ENCODE peak calls at places on chromosomes 6 and 20, in nine cellular contexts. One of them, this sample, is unnamed.

GRCh38 chr6:157047951-157048350 is 270.8 kb downstream of the ARID1B start:
- DNase-seq in mesendoderm: no peak
- DNase-seq in astrocyte: no peak
- DNase-seq in GM23248: no peak
- DNase-seq in PC-3: no peak
- DNase-seq in fibroblast of lung: peak
- DNase-seq in IMR-90: peak
- DNase-seq in neural progenitor cell: no peak
- DNase-seq in mammary epithelial cell: no peak
- DNase-seq in this sample: no peak

GRCh38 chr6:82906951-82907350 is 158.7 kb downstream of the UBE3D start:
- DNase-seq in mesendoderm: peak
- DNase-seq in astrocyte: peak
- DNase-seq in GM23248: peak
- DNase-seq in PC-3: peak
- DNase-seq in fibroblast of lung: peak
- DNase-seq in IMR-90: peak
- DNase-seq in neural progenitor cell: no peak
- DNase-seq in mammary epithelial cell: peak
- DNase-seq in this sample: no peak

GRCh38 chr6:46925563-46926253 is 4.0 kb upstream of the ADGRF5 start:
- DNase-seq in mesendoderm: no peak
- DNase-seq in astrocyte: peak
- DNase-seq in GM23248: peak
- DNase-seq in PC-3: peak
- DNase-seq in fibroblast of lung: peak
- DNase-seq in IMR-90: peak
- DNase-seq in neural progenitor cell: no peak
- DNase-seq in mammary epithelial cell: peak
- DNase-seq in this sample: no peak

GRCh38 chr20:8039048-8039447 is 19.5 kb upstream of the TMX4 start:
- DNase-seq in mesendoderm: peak
- DNase-seq in astrocyte: no peak
- DNase-seq in GM23248: no peak
- DNase-seq in PC-3: no peak
- DNase-seq in fibroblast of lung: no peak
- DNase-seq in IMR-90: no peak
- DNase-seq in neural progenitor cell: no peak
- DNase-seq in mammary epithelial cell: no peak
- DNase-seq in this sample: peak

GRCh38 chr6:37021356-37022129 is 16.1 kb downstream of the FGD2 start:
- DNase-seq in mesendoderm: peak
- DNase-seq in astrocyte: no peak
- DNase-seq in GM23248: peak
- DNase-seq in PC-3: peak
- DNase-seq in fibroblast of lung: peak
- DNase-seq in IMR-90: peak
- DNase-seq in neural progenitor cell: peak
- DNase-seq in mammary epithelial cell: peak
- DNase-seq in this sample: peak

GRCh38 chr20:11993886-11994466 is 76.3 kb downstream of the BTBD3 start:
- DNase-seq in mesendoderm: peak
- DNase-seq in astrocyte: no peak
- DNase-seq in GM23248: peak
- DNase-seq in PC-3: no peak
- DNase-seq in fibroblast of lung: no peak
- DNase-seq in IMR-90: no peak
- DNase-seq in neural progenitor cell: no peak
- DNase-seq in mammary epithelial cell: no peak
- DNase-seq in this sample: no peak

GRCh38 chr6:12472601-12473038 is 182.5 kb downstream of the EDN1 start:
- DNase-seq in mesendoderm: peak
- DNase-seq in astrocyte: peak
- DNase-seq in GM23248: peak
- DNase-seq in PC-3: peak
- DNase-seq in fibroblast of lung: peak
- DNase-seq in IMR-90: peak
- DNase-seq in neural progenitor cell: no peak
- DNase-seq in mammary epithelial cell: peak
- DNase-seq in this sample: no peak

GRCh38 chr20:36623444-36623843 is 17.9 kb downstream of the RAB5IF start:
- DNase-seq in mesendoderm: no peak
- DNase-seq in astrocyte: no peak
- DNase-seq in GM23248: no peak
- DNase-seq in PC-3: no peak
- DNase-seq in fibroblast of lung: no peak
- DNase-seq in IMR-90: no peak
- DNase-seq in neural progenitor cell: no peak
- DNase-seq in mammary epithelial cell: no peak
- DNase-seq in this sample: no peak

GRCh38 chr6:160973856-160974255 is 17.7 kb upstream of the MAP3K4 start:
- DNase-seq in mesendoderm: peak
- DNase-seq in astrocyte: no peak
- DNase-seq in GM23248: peak
- DNase-seq in PC-3: no peak
- DNase-seq in fibroblast of lung: peak
- DNase-seq in IMR-90: peak
- DNase-seq in neural progenitor cell: no peak
- DNase-seq in mammary epithelial cell: no peak
- DNase-seq in this sample: no peak

GRCh38 chr6:157715766-157716171 is 107.3 kb upstream of the SNX9 start:
- DNase-seq in mesendoderm: no peak
- DNase-seq in astrocyte: peak
- DNase-seq in GM23248: peak
- DNase-seq in PC-3: no peak
- DNase-seq in fibroblast of lung: peak
- DNase-seq in IMR-90: peak
- DNase-seq in neural progenitor cell: peak
- DNase-seq in mammary epithelial cell: peak
- DNase-seq in this sample: no peak

GRCh38 chr20:50400705-50401045 is 109.5 kb upstream of the PTPN1 start:
- DNase-seq in mesendoderm: no peak
- DNase-seq in astrocyte: no peak
- DNase-seq in GM23248: no peak
- DNase-seq in PC-3: no peak
- DNase-seq in fibroblast of lung: no peak
- DNase-seq in IMR-90: no peak
- DNase-seq in neural progenitor cell: no peak
- DNase-seq in mammary epithelial cell: no peak
- DNase-seq in this sample: no peak
- H3K27ac ChIP-seq in mesendoderm: no peak
- H3K27ac ChIP-seq in astrocyte: no peak
- H3K27ac ChIP-seq in GM23248: no peak
- H3K27ac ChIP-seq in PC-3: no peak
- H3K27ac ChIP-seq in fibroblast of lung: no peak
- H3K27ac ChIP-seq in IMR-90: no peak
- H3K27ac ChIP-seq in neural progenitor cell: no peak
- H3K27ac ChIP-seq in mammary epithelial cell: no peak
- H3K27ac ChIP-seq in this sample: no peak

GRCh38 chr6:452301-453067 is 60.9 kb downstream of the IRF4 start:
- DNase-seq in mesendoderm: no peak
- DNase-seq in astrocyte: no peak
- DNase-seq in GM23248: peak
- DNase-seq in PC-3: no peak
- DNase-seq in fibroblast of lung: no peak
- DNase-seq in IMR-90: no peak
- DNase-seq in neural progenitor cell: no peak
- DNase-seq in mammary epithelial cell: no peak
- DNase-seq in this sample: no peak

GRCh38 chr6:454148-454991 is 62.8 kb downstream of the IRF4 start:
- DNase-seq in mesendoderm: no peak
- DNase-seq in astrocyte: no peak
- DNase-seq in GM23248: no peak
- DNase-seq in PC-3: no peak
- DNase-seq in fibroblast of lung: peak
- DNase-seq in IMR-90: no peak
- DNase-seq in neural progenitor cell: no peak
- DNase-seq in mammary epithelial cell: no peak
- DNase-seq in this sample: no peak

GRCh38 chr6:451847-452246 is 60.3 kb downstream of the IRF4 start:
- DNase-seq in mesendoderm: no peak
- DNase-seq in astrocyte: no peak
- DNase-seq in GM23248: no peak
- DNase-seq in PC-3: no peak
- DNase-seq in fibroblast of lung: no peak
- DNase-seq in IMR-90: no peak
- DNase-seq in neural progenitor cell: no peak
- DNase-seq in mammary epithelial cell: no peak
- DNase-seq in this sample: no peak

GRCh38 chr6:451336-451735 is 59.8 kb downstream of the IRF4 start:
- DNase-seq in mesendoderm: no peak
- DNase-seq in astrocyte: no peak
- DNase-seq in GM23248: no peak
- DNase-seq in PC-3: no peak
- DNase-seq in fibroblast of lung: no peak
- DNase-seq in IMR-90: no peak
- DNase-seq in neural progenitor cell: no peak
- DNase-seq in mammary epithelial cell: no peak
- DNase-seq in this sample: no peak

GRCh38 chr6:453152-453551 is 61.6 kb downstream of the IRF4 start:
- DNase-seq in mesendoderm: no peak
- DNase-seq in astrocyte: no peak
- DNase-seq in GM23248: peak
- DNase-seq in PC-3: no peak
- DNase-seq in fibroblast of lung: peak
- DNase-seq in IMR-90: no peak
- DNase-seq in neural progenitor cell: no peak
- DNase-seq in mammary epithelial cell: no peak
- DNase-seq in this sample: no peak
- H3K9ac ChIP-seq in mesendoderm: no peak
- H3K9ac ChIP-seq in astrocyte: no peak
- H3K9ac ChIP-seq in GM23248: no peak
- H3K9ac ChIP-seq in PC-3: no peak
- H3K9ac ChIP-seq in fibroblast of lung: no peak
- H3K9ac ChIP-seq in IMR-90: no peak
- H3K9ac ChIP-seq in neural progenitor cell: no peak
- H3K9ac ChIP-seq in mammary epithelial cell: no peak
- H3K9ac ChIP-seq in this sample: no peak

GRCh38 chr6:129692467-129692866 is 17.5 kb downstream of the ARHGAP18 start:
- DNase-seq in mesendoderm: no peak
- DNase-seq in astrocyte: no peak
- DNase-seq in GM23248: no peak
- DNase-seq in PC-3: no peak
- DNase-seq in fibroblast of lung: no peak
- DNase-seq in IMR-90: no peak
- DNase-seq in neural progenitor cell: no peak
- DNase-seq in mammary epithelial cell: no peak
- DNase-seq in this sample: no peak
- H3K27ac ChIP-seq in mesendoderm: no peak
- H3K27ac ChIP-seq in astrocyte: no peak
- H3K27ac ChIP-seq in GM23248: no peak
- H3K27ac ChIP-seq in PC-3: no peak
- H3K27ac ChIP-seq in fibroblast of lung: no peak
- H3K27ac ChIP-seq in IMR-90: no peak
- H3K27ac ChIP-seq in neural progenitor cell: no peak
- H3K27ac ChIP-seq in mammary epithelial cell: no peak
- H3K27ac ChIP-seq in this sample: no peak

GRCh38 chr20:63701329-63702035 is 5.0 kb downstream of the TNFRSF6B start:
- DNase-seq in mesendoderm: no peak
- DNase-seq in astrocyte: no peak
- DNase-seq in GM23248: no peak
- DNase-seq in PC-3: no peak
- DNase-seq in fibroblast of lung: no peak
- DNase-seq in IMR-90: no peak
- DNase-seq in neural progenitor cell: no peak
- DNase-seq in mammary epithelial cell: no peak
- DNase-seq in this sample: no peak
- H3K9ac ChIP-seq in mesendoderm: no peak
- H3K9ac ChIP-seq in astrocyte: no peak
- H3K9ac ChIP-seq in GM23248: no peak
- H3K9ac ChIP-seq in PC-3: no peak
- H3K9ac ChIP-seq in fibroblast of lung: no peak
- H3K9ac ChIP-seq in IMR-90: no peak
- H3K9ac ChIP-seq in neural progenitor cell: no peak
- H3K9ac ChIP-seq in mammary epithelial cell: no peak
- H3K9ac ChIP-seq in this sample: no peak

GRCh38 chr6:149218915-149219314 is 98.6 kb upstream of the TAB2 start:
- DNase-seq in mesendoderm: no peak
- DNase-seq in astrocyte: no peak
- DNase-seq in GM23248: no peak
- DNase-seq in PC-3: no peak
- DNase-seq in fibroblast of lung: no peak
- DNase-seq in IMR-90: no peak
- DNase-seq in neural progenitor cell: no peak
- DNase-seq in mammary epithelial cell: no peak
- DNase-seq in this sample: no peak

GRCh38 chr6:149218471-149218870 is 99.0 kb upstream of the TAB2 start:
- DNase-seq in mesendoderm: no peak
- DNase-seq in astrocyte: no peak
- DNase-seq in GM23248: no peak
- DNase-seq in PC-3: no peak
- DNase-seq in fibroblast of lung: no peak
- DNase-seq in IMR-90: no peak
- DNase-seq in neural progenitor cell: no peak
- DNase-seq in mammary epithelial cell: no peak
- DNase-seq in this sample: no peak

GRCh38 chr6:149223120-149223775 is 94.3 kb upstream of the TAB2 start:
- DNase-seq in mesendoderm: no peak
- DNase-seq in astrocyte: no peak
- DNase-seq in GM23248: no peak
- DNase-seq in PC-3: no peak
- DNase-seq in fibroblast of lung: no peak
- DNase-seq in IMR-90: no peak
- DNase-seq in neural progenitor cell: no peak
- DNase-seq in mammary epithelial cell: no peak
- DNase-seq in this sample: no peak

GRCh38 chr6:149221774-149222070 is 95.8 kb upstream of the TAB2 start:
- DNase-seq in mesendoderm: no peak
- DNase-seq in astrocyte: peak
- DNase-seq in GM23248: peak
- DNase-seq in PC-3: no peak
- DNase-seq in fibroblast of lung: no peak
- DNase-seq in IMR-90: peak
- DNase-seq in neural progenitor cell: no peak
- DNase-seq in mammary epithelial cell: peak
- DNase-seq in this sample: no peak

DNA sequence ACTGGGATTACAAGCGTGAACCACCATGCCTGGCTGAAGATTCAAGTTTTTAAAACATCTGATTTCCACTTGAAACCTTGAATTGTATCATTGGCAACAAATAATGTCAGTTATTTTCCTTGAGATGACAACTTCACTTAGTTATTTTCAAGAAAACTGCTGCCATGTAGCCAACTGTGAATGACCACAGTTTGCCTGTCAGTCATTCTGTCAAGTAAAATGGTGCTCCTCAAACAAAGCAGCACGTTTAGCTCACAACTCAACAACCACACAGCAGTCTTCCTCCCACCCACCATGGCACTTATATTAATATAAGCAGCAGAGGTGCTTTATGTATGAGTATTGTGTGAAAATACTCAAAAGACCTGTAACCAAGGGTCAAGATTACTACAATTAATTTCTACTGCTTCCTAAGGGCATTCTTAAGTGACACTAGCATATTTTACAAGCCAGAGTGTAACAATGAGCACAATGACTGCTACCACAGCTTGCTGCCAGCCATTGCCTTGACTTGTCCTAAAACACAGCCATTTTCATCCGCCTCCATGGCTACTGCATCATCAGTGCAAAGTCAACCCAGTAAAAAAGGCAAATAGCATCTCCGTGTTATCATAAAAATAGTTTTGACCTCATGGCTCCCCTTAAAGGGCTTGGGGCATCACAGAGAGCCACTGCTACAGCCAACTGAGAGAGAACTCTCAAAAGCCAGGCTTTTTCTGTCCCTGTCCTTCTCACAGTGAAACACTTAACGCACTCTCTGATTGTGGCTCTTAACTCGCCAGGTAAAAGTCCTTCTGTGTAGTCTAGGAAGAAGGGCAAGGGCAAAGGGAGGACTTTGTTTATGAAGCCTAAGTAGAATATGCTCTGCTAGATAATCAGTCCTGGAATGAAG is 96.4 kb upstream of the TAB2 start:
- DNase-seq in mesendoderm: no peak
- DNase-seq in astrocyte: peak
- DNase-seq in GM23248: no peak
- DNase-seq in PC-3: no peak
- DNase-seq in fibroblast of lung: no peak
- DNase-seq in IMR-90: no peak
- DNase-seq in neural progenitor cell: no peak
- DNase-seq in mammary epithelial cell: no peak
- DNase-seq in this sample: no peak
- H3K27ac ChIP-seq in mesendoderm: no peak
- H3K27ac ChIP-seq in astrocyte: no peak
- H3K27ac ChIP-seq in GM23248: no peak
- H3K27ac ChIP-seq in PC-3: no peak
- H3K27ac ChIP-seq in fibroblast of lung: no peak
- H3K27ac ChIP-seq in IMR-90: no peak
- H3K27ac ChIP-seq in neural progenitor cell: no peak
- H3K27ac ChIP-seq in mammary epithelial cell: no peak
- H3K27ac ChIP-seq in this sample: no peak